ENCODE peak calls at places on chromosomes 5 and 9, in ten cellular contexts. O is right cardiac atrium, K is cardiac muscle cell, J is hepatocyte, Y is neuronal stem cell, Z is spleen, I is upper lobe of right lung, C is K562, S is endothelial cell of umbilical vein, B is heart left ventricle. M is an unnamed sample. For H3K4me1, the result is how much of the 10 kb centered on the place peaks cover.

GRCh38 chr9:76373173-76373771 is 21.0 kb downstream of the RFK start:
- DNase-seq in I (no peak), O (peak), Y (no peak), J (peak), Z (no peak), B (peak), S (no peak), K (peak), C (no peak), M (no peak)

GRCh38 chr5:90967443-90967842 is 408.8 kb downstream of the ADGRV1 start:
- DNase-seq in S (peak), I (no peak), O (no peak), J (no peak), C (no peak), Z (no peak), K (peak), Y (no peak), B (no peak), M (peak)

GRCh38 chr5:147307170-147307569 is 72.3 kb downstream of the STK32A start:
- DNase-seq in Z (no peak), C (no peak), J (no peak), B (no peak), Y (no peak), K (no peak), O (no peak), I (no peak), S (no peak), M (no peak)

GRCh38 chr5:159660401-159660800 is 255.9 kb upstream of the ADRA1B start:
- DNase-seq in J (peak), Y (no peak), B (no peak), O (no peak), K (no peak), C (no peak), I (no peak), Z (no peak), S (no peak), M (no peak)

GRCh38 chr9:6788175-6789016 is 30.6 kb downstream of the KDM4C start:
- DNase-seq in S (peak), B (no peak), I (no peak), Y (no peak), K (peak), Z (no peak), O (no peak), J (peak), C (no peak), M (no peak)

GRCh38 chr9:92607088-92607487 is 62.8 kb downstream of the IPPK start:
- DNase-seq in Y (no peak), Z (no peak), C (no peak), S (peak), J (no peak), B (no peak), I (no peak), K (peak), O (no peak), M (peak)

GRCh38 chr9:124218438-124219289 is 39.1 kb upstream of the NEK6 start:
- DNase-seq in O (peak), Z (peak), K (peak), S (peak), I (peak), J (peak), Y (no peak), B (peak), C (no peak), M (no peak)

GRCh38 chr5:77957-78804 is 13.8 kb upstream of the PLEKHG4B start:
- DNase-seq in Y (peak), J (no peak), C (peak), O (peak), K (peak), B (no peak), I (no peak), Z (peak), S (no peak), M (peak)

GRCh38 chr5:92401492-92401891 is 1018.4 kb upstream of the ARRDC3 start:
- DNase-seq in I (no peak), Z (no peak), O (no peak), Y (peak), S (peak), K (peak), J (peak), C (no peak), B (no peak), M (no peak)

GRCh38 chr5:177336112-177336511 is 15.4 kb downstream of the LMAN2 start:
- DNase-seq in S (peak), Z (peak), B (no peak), I (no peak), O (peak), J (no peak), C (no peak), Y (no peak), K (peak), M (peak)

GRCh38 chr9:78235771-78236510 is at the start of gene CEP78:
- DNase-seq in C (peak), K (peak), S (peak), J (peak), I (peak), Y (peak), B (peak), O (peak), Z (peak), M (peak)

GRCh38 chr9:81718244-81718643 is 28.9 kb upstream of the TLE1 start:
- DNase-seq in J (no peak), Z (no peak), O (no peak), Y (no peak), I (no peak), C (no peak), K (no peak), S (no peak), B (no peak), M (no peak)

GRCh38 chr9:137044502-137045177 is 1.3 kb downstream of the NPDC1 start:
- DNase-seq in C (no peak), I (no peak), S (peak), B (no peak), K (no peak), J (no peak), O (no peak), Z (no peak), Y (no peak), M (no peak)

GRCh38 chr9:89684912-89685636 is 80.3 kb downstream of the GADD45G start:
- DNase-seq in K (no peak), O (peak), B (no peak), Y (no peak), J (no peak), I (no peak), Z (no peak), S (no peak), C (no peak), M (no peak)
- H3K4me1 ChIP-seq in K (under half), O (under half), B (under half), Y (under half), J (under half), I (under half), Z (under half), S (under half), C (under half), M (under half)

DNA sequence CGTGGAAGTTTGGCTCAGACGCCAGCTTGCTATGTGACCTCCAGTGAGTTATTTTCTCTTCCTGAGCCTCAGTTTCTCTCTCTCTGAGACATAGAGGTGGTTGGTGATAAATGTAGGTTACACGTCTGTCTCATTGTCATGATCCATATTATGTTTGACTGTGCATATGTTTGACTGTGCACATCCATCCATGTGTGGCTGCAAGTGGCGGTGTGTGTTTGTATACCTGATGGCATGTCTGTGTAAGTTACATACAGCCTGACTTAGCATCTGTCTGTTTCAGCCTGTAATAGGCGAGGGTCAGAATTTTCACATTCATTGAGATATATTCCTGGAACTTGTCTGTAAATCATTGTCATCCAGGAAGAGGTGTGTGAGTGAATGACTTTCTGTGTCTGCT is 3.3 kb downstream of the SPARC start:
- DNase-seq in Z (no peak), I (no peak), K (no peak), S (no peak), C (no peak), J (no peak), B (no peak), Y (no peak), O (no peak), M (no peak)
- H3K4me3 ChIP-seq in Z (no peak), I (peak), K (no peak), S (no peak), C (no peak), J (no peak), B (peak), Y (no peak), O (peak), M (no peak)

DNA sequence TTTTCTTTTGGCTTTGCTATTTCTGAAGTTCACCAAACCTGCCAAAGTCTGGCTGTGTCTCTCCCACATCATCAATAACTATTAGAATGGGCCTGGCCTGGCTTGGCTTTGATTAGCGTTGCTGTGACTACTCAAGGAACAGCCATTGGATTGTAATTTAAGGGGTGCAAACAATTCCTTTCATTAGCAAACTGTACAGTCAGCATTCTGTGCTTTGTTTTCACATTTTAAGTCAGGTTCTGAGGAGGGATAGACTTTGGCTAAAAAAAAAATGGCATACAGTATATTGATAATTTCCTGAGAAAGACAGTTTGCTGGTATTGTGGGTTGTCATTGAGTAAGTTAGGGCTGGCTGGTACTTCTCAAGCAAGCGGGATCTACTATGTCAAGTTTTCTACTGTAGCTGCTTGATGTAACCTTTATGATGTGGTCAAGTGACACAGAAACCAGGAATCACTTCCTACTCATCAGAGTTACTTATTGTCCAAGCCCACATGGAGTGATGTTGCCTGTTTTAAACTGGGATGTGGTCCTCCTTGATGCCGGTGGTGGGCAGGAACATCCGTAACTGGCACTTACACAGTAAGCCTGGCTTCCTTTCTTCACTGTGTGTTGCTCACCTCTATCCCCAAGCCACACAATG is 161.4 kb downstream of the CD180 start:
- DNase-seq in O (no peak), S (no peak), C (no peak), I (no peak), J (no peak), Z (no peak), B (no peak), K (no peak), Y (no peak), M (no peak)
- H3K4me1 ChIP-seq in O (under half), S (half or more), C (under half), I (half or more), J (under half), Z (under half), B (half or more), K (half or more), Y (under half), M (under half)

DNA sequence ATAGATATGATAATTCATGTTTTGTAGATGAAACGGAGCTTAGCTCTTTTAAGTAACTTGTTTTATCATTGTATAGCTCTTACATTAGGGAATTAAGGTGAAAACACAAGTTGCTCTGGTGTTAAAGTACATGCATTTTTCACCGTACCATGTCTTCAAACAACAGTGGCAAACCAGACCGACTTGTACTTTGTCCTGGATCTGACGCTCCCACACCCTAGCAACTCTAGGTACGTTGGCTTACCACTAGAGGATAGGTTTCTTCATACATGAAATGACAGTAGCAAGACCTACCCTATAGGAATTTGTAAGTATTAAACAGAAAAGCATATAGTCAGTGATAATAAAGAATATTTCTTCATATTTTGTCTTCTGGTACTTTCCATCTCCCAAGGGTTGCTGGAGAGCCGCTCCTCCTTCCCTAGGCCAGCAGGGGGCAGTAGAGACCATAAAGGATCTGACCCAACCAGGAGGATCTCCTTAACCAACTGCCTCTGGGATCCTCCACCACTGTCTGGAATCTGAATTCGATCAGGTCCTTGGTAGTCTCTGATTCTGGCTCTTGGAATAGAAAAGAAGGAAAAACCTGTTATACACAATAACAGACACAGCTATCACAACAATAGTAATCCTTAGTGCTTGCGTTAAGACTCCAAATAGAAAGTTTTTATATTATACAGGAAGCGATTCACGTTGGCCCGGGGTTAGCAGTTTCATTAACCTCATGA is 136.7 kb downstream of the CAVIN4 start:
- DNase-seq in K (peak), Y (peak), J (peak), C (peak), S (peak), Z (no peak), I (no peak), B (no peak), O (peak), M (peak)
- H3K4me3 ChIP-seq in K (no peak), Y (no peak), J (no peak), C (no peak), S (no peak), Z (no peak), I (no peak), B (no peak), O (no peak), M (no peak)

GRCh38 chr9:129803679-129804065 is 688 bp downstream of the TOR1B start:
- DNase-seq in Z (no peak), K (no peak), I (no peak), J (no peak), C (peak), Y (peak), O (no peak), S (peak), B (peak), M (no peak)
- H3K4me1 ChIP-seq in Z (under half), K (under half), I (under half), J (under half), C (under half), Y (under half), O (under half), S (under half), B (under half), M (under half)

DNA sequence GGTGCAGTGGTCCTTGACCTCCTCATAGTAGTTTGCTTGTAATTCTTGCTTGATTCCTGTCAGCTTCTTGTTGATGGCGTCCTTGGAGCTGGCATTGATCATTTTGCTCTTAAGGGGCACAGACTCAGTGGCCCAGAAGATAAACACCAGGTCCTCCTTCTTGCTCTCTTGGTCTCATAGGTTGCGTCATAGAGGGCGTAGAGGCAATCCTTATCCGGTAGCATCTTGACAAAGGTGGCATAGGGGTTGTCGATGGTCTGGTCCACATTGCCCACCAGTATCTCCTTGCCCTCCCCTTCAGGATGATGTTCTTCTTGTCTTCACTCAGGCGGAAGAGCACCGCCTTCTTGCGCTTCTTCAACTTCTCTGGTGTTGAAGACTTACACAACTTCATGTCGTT is 19.2 kb downstream of the CCDC125 start:
- DNase-seq in K (no peak), O (no peak), J (no peak), S (no peak), C (no peak), I (no peak), Z (no peak), Y (no peak), B (no peak), M (no peak)
- H3K4me3 ChIP-seq in K (no peak), O (no peak), J (no peak), S (no peak), C (no peak), I (no peak), Z (no peak), Y (no peak), B (no peak), M (no peak)

DNA sequence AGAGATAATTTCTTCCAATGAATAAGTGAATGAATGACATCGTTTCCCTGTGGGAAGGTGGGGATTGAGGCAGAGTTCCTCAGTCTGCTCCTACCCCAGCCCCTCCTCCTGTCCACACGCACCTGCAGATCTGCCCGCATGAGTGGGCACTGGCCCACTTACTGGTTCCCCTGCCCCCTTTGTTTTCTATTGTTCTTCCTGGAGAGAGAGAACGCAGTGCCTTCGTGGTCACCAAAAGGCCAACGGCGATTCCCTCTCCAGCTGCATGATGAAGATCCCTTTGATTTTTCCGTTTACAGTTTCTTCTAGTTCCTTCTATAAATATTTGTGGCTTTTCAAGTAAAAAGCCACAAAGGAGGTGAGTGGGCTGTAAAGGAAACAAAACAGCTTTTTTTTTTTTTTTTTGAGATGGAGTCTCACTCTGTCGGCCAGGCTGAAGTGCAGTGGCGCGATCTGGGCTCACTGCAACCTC is 5.7 kb upstream of the FPGS start:
- DNase-seq in C (no peak), I (no peak), O (no peak), K (no peak), Z (no peak), S (peak), Y (no peak), J (no peak), B (no peak), M (no peak)
- H3K4me1 ChIP-seq in C (under half), I (under half), O (under half), K (under half), Z (under half), S (under half), Y (under half), J (under half), B (under half), M (under half)

DNA sequence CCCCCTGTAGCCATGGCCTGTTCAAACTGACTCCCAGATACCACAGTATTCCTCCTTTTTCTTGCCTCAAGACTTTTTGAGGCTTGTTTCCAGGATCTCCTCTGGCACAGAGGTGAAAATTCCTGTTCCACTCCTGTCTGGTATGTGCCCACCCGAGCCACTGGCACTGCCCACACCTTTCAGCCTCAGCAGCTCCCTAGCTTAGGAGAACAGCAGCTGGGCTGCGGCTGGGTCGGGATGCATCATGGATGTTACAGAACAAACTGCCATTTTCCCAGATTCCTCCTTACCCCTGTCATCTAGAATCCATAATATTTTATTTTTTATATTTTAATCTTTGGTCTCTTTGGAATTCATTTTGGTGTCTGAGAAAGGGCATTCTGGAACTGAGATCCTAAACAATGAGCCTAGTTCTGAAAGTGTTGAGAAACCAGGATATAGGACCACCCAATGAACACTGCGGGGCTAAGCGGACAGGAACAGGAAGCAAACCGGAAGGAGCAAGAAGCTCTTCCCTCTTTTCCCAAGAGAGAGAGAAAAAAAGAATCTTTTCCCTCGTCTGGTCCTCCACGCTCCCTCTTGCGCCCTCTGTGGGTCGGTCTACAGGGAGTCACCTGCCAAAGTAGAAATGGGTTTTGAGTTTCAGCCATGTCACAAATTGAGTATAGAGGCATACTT is 12.5 kb downstream of the OR2S2 start:
- DNase-seq in B (peak), K (peak), I (peak), Y (peak), S (peak), J (peak), C (peak), O (peak), Z (peak), M (peak)
- H3K4me3 ChIP-seq in B (no peak), K (peak), I (peak), Y (no peak), S (no peak), J (no peak), C (no peak), O (no peak), Z (no peak), M (peak)

DNA sequence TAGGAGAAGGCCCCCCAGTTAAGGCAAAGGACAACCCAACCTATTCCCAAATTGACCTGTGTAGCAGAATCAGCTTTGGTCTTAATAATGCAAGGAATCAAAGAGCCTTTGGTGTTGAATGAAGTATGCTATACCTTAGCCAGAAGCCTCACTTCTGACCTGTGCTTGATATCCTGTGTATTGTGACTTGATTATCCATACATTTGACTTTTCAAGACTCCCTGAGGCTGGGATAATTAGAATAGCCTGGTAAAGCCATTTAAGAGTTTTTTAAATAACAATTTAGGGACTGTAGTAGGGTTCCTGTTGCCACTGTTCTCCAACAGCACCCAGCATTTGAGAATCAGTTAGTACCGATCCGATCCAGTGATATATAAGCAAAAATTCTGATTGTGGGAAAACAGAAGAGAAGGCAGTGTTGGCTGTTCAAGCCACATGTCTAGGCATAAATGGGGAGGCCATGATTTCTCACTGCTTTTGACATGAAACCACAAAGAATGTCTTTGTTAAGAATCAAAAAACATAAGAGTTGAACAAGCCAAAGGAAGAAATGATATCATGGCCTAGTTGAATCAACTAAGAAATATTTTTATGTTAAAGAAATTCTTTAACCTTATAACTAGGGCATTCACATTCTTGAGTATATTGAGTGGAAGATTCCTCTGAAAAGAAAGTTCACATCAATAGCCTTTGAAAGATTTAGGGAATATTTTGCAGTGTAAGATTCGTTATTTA is 98.9 kb downstream of the F2RL2 start:
- DNase-seq in Y (no peak), C (no peak), S (no peak), O (no peak), I (no peak), J (no peak), K (no peak), Z (no peak), B (no peak), M (no peak)
- H3K4me1 ChIP-seq in Y (under half), C (under half), S (under half), O (under half), I (under half), J (under half), K (under half), Z (under half), B (under half), M (under half)

M was measured in SJCRH30.